ENCODE peak calls at places on chromosomes 16 and 17, in four cellular contexts. One of them, this sample, is unnamed.

GRCh38 chr16:51490866-51491265 is 339.8 kb upstream of the SALL1 start:
- DNase-seq in neural progenitor cell: no peak
- DNase-seq in Caco-2: no peak
- DNase-seq in MM.1S: no peak
- DNase-seq in this sample: no peak

GRCh38 chr16:54318941-54319340 is 32.4 kb upstream of the IRX3 start:
- DNase-seq in neural progenitor cell: no peak
- DNase-seq in MM.1S: no peak
- DNase-seq in Caco-2: no peak
- DNase-seq in this sample: no peak

GRCh38 chr17:36761203-36761945 is 160.0 kb downstream of the MRM1 start:
- DNase-seq in MM.1S: no peak
- DNase-seq in Caco-2: no peak
- DNase-seq in neural progenitor cell: peak; percentile 94
- DNase-seq in this sample: no peak

GRCh38 chr17:915416-916201 is 64.0 kb downstream of the NXN start:
- DNase-seq in MM.1S: no peak
- DNase-seq in neural progenitor cell: peak; percentile 49
- DNase-seq in Caco-2: no peak
- DNase-seq in this sample: peak; percentile 74

GRCh38 chr17:47119746-47120520 is 69.2 kb downstream of the CDC27 start:
- DNase-seq in MM.1S: no peak
- DNase-seq in Caco-2: no peak
- DNase-seq in neural progenitor cell: no peak
- DNase-seq in this sample: peak; percentile 47

GRCh38 chr17:35788504-35788998 is 6.9 kb downstream of the MMP28 start:
- DNase-seq in Caco-2: no peak
- DNase-seq in MM.1S: no peak
- DNase-seq in neural progenitor cell: no peak
- DNase-seq in this sample: peak; percentile 98

GRCh38 chr16:84941916-84942315 is 69.4 kb downstream of the ZDHHC7 start:
- DNase-seq in Caco-2: no peak
- DNase-seq in neural progenitor cell: no peak
- DNase-seq in MM.1S: no peak
- DNase-seq in this sample: peak; percentile 18

GRCh38 chr17:49789278-49789578 is 747 bp downstream of the KAT7 start:
- DNase-seq in neural progenitor cell: no peak
- DNase-seq in MM.1S: no peak
- DNase-seq in Caco-2: no peak
- DNase-seq in this sample: no peak

DNA sequence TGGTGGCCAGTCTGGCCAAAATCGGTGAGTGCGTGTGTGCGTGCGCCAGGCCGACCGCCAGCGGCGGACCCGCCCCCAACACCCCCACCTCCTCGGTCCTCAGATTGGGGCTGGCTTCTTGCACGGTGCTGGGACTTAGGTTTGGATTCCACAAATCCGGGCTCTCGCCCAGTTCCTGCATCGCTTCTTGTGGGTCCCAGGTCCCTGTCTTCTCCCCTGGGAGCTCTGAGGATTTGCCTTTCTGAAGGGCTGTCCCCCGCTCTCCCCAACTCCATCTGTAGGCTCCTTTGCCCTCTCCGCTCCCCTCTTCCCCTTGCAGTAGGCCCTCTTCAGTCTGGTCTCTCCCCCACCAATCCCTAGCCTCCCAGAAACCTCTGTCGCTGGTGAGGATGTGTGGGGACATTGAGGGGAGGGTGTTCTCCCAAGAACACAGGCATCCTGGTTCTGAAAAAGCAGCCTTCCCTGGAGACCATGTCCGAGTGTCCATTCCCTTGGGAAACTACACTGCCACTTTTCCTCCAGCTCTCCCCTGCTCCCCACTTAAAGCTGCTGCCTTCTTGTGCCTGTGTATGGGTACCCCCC is 490 bp downstream of the SLC9A5 start:
- DNase-seq in neural progenitor cell: no peak
- DNase-seq in Caco-2: no peak
- DNase-seq in MM.1S: no peak
- DNase-seq in this sample: no peak
- TF ChIP-seq CTCF in neural progenitor cell: no peak
- TF ChIP-seq CTCF in Caco-2: no peak
- TF ChIP-seq CTCF in MM.1S: no peak
- TF ChIP-seq CTCF in this sample: no peak

GRCh38 chr17:16046966-16047365 is 47.3 kb downstream of the TTC19 start:
- DNase-seq in neural progenitor cell: no peak
- DNase-seq in Caco-2: no peak
- DNase-seq in MM.1S: no peak
- DNase-seq in this sample: no peak
- H3K36me3 ChIP-seq in neural progenitor cell: peaks cover 14% of the 10 kb centered on the region
- H3K36me3 ChIP-seq in Caco-2: no peaks in the 10 kb centered on the region
- H3K36me3 ChIP-seq in MM.1S: peaks cover 3% of the 10 kb centered on the region
- H3K36me3 ChIP-seq in this sample: peaks cover 29% of the 10 kb centered on the region

DNA sequence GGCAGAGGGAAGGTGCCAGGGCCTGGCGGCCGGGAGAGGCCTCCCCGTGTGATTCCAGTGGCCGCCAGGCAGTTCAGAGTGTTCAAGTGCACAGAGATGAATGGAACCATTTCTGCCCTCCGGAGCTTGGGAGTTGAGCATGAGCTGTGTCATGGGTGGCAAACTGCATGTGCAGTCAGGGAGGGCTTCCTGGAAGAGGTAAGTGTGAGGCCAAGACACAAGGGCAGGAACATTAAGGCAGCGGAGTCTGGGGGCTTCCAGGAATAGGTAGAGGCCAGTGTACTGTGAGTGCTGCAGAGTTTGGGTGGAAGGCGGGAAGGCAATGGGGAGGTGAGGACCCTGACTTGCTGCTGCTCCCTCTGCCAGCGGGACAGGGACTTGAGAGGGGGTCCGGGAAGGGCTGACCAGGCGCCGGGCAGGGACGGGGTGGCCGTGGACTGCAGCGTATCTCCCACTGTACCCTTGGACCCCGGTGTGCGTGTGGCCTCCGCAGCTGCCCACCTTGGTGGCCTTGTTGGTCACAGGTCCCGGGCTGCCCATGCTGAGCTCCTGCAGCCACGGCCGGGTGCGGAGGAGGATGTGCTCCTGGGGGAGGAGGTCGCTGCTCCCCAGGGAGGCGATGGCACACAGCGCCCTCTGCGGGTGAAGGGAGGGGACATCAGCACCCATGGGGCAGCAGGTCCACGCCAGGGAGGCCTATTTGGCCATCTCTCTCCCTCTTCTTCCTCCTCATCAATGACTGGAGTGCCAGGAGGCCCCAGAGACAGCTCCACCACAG is 7.5 kb upstream of the CEP131 start:
- DNase-seq in MM.1S: no peak
- DNase-seq in neural progenitor cell: no peak
- DNase-seq in Caco-2: no peak
- DNase-seq in this sample: no peak
- TF ChIP-seq CTCF in MM.1S: peak; percentile 21
- TF ChIP-seq CTCF in neural progenitor cell: peak; percentile 37
- TF ChIP-seq CTCF in Caco-2: peak; percentile 17
- TF ChIP-seq CTCF in this sample: peak; percentile 46

GRCh38 chr17:4152471-4152870 is 9.5 kb downstream of the CYB5D2 start:
- DNase-seq in Caco-2: no peak
- DNase-seq in MM.1S: no peak
- DNase-seq in neural progenitor cell: no peak
- DNase-seq in this sample: peak; percentile 77
- H3K36me3 ChIP-seq in Caco-2: no peaks in the 10 kb centered on the region
- H3K36me3 ChIP-seq in MM.1S: no peaks in the 10 kb centered on the region
- H3K36me3 ChIP-seq in neural progenitor cell: no peaks in the 10 kb centered on the region
- H3K36me3 ChIP-seq in this sample: no peaks in the 10 kb centered on the region

GRCh38 chr17:76713765-76714164 is 3.0 kb upstream of the MXRA7 start:
- DNase-seq in Caco-2: no peak
- DNase-seq in neural progenitor cell: no peak
- DNase-seq in MM.1S: no peak
- DNase-seq in this sample: no peak

GRCh38 chr17:76710863-76711611 is at the start of gene MXRA7:
- DNase-seq in neural progenitor cell: peak; percentile 87
- DNase-seq in MM.1S: peak; percentile 35
- DNase-seq in Caco-2: peak; percentile 64
- DNase-seq in this sample: peak; percentile 66

GRCh38 chr17:76707985-76708807 is 2.6 kb downstream of the MXRA7 start:
- DNase-seq in neural progenitor cell: peak; percentile 94
- DNase-seq in Caco-2: no peak
- DNase-seq in MM.1S: no peak
- DNase-seq in this sample: no peak

GRCh38 chr17:76706817-76707216 is 3.9 kb downstream of the MXRA7 start:
- DNase-seq in neural progenitor cell: no peak
- DNase-seq in MM.1S: no peak
- DNase-seq in Caco-2: no peak
- DNase-seq in this sample: no peak

GRCh38 chr17:76709077-76709950 is 1.5 kb downstream of the MXRA7 start:
- DNase-seq in Caco-2: no peak
- DNase-seq in neural progenitor cell: peak; percentile 71
- DNase-seq in MM.1S: no peak
- DNase-seq in this sample: peak; percentile 80
- TF ChIP-seq CTCF in Caco-2: no peak
- TF ChIP-seq CTCF in neural progenitor cell: no peak
- TF ChIP-seq CTCF in MM.1S: no peak
- TF ChIP-seq CTCF in this sample: no peak

DNA sequence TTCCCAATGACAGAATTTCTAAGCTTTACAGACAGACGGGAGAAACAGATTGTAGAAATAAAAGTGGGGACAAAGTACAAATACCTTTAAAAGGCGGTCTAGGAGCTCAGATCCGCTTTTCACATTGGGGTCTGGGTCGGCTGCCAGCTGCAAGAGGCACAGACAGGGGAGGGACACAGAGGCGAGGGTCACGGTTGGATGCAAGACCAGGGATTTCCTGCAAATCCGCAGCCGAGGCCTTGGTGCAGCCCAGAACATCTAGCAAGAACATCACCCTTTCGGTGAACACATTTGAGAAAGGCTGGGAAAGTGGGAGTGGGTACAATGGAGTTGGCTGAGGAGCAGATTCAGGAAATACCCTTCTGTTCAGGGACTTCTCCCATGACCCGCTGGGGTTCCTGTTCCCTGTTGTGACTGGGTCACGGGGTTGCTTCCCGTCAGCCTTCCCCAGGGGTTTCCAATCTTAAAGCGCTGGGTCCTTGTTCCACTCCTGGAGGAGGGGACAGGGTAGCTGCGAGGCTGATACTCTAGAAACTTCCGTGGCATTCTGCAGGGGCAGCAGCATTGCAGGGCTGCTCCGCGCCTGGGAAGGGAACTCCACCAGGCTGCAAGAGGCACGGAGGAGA is 16.2 kb downstream of the VAC14 start:
- DNase-seq in neural progenitor cell: no peak
- DNase-seq in Caco-2: no peak
- DNase-seq in MM.1S: no peak
- DNase-seq in this sample: no peak
- H3K36me3 ChIP-seq in neural progenitor cell: no peaks in the 10 kb centered on the region
- H3K36me3 ChIP-seq in Caco-2: peaks cover 16% of the 10 kb centered on the region
- H3K36me3 ChIP-seq in MM.1S: peaks cover 15% of the 10 kb centered on the region
- H3K36me3 ChIP-seq in this sample: peaks cover 18% of the 10 kb centered on the region

DNA sequence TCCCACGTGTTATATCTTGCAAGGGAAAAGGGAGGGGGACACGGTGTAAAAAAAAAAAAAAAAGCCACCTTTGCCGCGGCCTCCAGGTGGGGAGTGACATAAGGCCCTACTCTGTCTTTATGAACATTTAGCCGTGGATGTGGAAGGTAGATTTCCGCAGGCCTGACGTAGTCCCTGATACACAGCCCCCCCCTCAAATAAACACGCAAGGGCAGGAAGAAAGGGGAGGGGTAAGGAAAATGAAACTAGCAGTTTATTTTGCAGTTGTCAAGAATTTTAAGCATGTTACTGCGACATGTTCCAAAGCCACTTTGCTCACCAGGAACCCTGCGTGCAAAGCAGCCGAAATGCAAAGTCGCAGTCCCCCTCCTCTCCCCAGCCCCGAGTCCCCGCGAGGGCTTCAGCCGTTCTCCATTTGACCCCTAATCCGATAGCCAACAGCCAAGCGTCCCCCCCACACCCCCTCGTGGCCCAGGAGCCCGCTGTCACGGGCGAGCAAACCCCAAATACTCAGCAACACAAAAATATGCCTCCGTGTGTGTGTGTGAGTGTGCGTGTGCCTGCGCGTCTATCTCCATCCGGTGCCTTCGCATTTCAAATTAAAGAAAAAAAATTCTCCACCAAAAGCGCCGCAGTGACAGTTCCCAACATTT is 1.2 kb downstream of the CBX4 start:
- DNase-seq in neural progenitor cell: peak; percentile 41
- DNase-seq in Caco-2: no peak
- DNase-seq in MM.1S: peak; percentile 27
- DNase-seq in this sample: no peak
- TF ChIP-seq CTCF in neural progenitor cell: no peak
- TF ChIP-seq CTCF in Caco-2: no peak
- TF ChIP-seq CTCF in MM.1S: no peak
- TF ChIP-seq CTCF in this sample: no peak

This sample was measured in mammary epithelial cell.